ENCODE peak calls at places on chromosomes 12 and 14, in nine cellular contexts. X is pancreas, Q is lower lobe of right lung, G is neural progenitor cell, A is cardiac muscle cell, B is heart right ventricle, O is spleen, P is testis, K is PC-3. Y is an unnamed sample. For H3K36me3, the result is how much of the 10 kb centered on the place peaks cover.

GRCh38 chr12:30725739-30726138 is 29.0 kb downstream of the CAPRIN2 start:
- DNase-seq in X (no peak), Q (no peak), G (no peak), A (peak), B (no peak), O (no peak), P (no peak), K (peak), Y (peak)

GRCh38 chr14:92914087-92914656 is 8.8 kb upstream of the CHGA start:
- DNase-seq in X (no peak), Q (no peak), G (peak), A (peak), B (peak), O (no peak), P (peak), K (peak), Y (no peak)

GRCh38 chr14:105045710-105046326 is 19.4 kb downstream of the GPR132 start:
- DNase-seq in X (peak), Q (peak), G (peak), A (peak), B (peak), O (peak), P (peak), K (peak), Y (no peak)

GRCh38 chr14:38824691-38825090 is 278.3 kb downstream of the SEC23A start:
- DNase-seq in X (no peak), Q (no peak), G (no peak), A (no peak), B (no peak), O (no peak), P (no peak), K (no peak), Y (peak)

GRCh38 chr12:56914724-56915123 is 19.5 kb downstream of the SDR9C7 start:
- DNase-seq in X (no peak), Q (no peak), G (no peak), A (no peak), B (no peak), O (no peak), P (no peak), K (no peak), Y (no peak)

GRCh38 chr14:95524706-95525512 is 8.5 kb upstream of the SYNE3 start:
- DNase-seq in X (no peak), Q (no peak), G (no peak), A (no peak), B (no peak), O (no peak), P (no peak), K (peak), Y (no peak)

GRCh38 chr12:91406920-91407341 is 224.3 kb upstream of the DCN start:
- DNase-seq in X (peak), Q (no peak), G (no peak), A (peak), B (no peak), O (no peak), P (no peak), K (peak), Y (no peak)

GRCh38 chr12:4910502-4911315 is 1.0 kb downstream of the KCNA1 start:
- DNase-seq in X (no peak), Q (no peak), G (peak), A (no peak), B (no peak), O (no peak), P (no peak), K (no peak), Y (no peak)

GRCh38 chr12:123713398-123714301 is 1.5 kb downstream of the ATP6V0A2 start:
- DNase-seq in X (no peak), Q (no peak), G (no peak), A (peak), B (no peak), O (no peak), P (no peak), K (peak), Y (no peak)

GRCh38 chr12:133010657-133011297 is 24.6 kb downstream of the ZNF26 start:
- DNase-seq in X (no peak), Q (no peak), G (no peak), A (no peak), B (no peak), O (no peak), P (no peak), K (no peak), Y (no peak)

GRCh38 chr12:89453579-89453978 is 71.0 kb downstream of the GALNT4 start:
- DNase-seq in X (no peak), Q (no peak), G (no peak), A (peak), B (no peak), O (no peak), P (no peak), K (no peak), Y (peak)

GRCh38 chr12:21528953-21529352 is 2.9 kb downstream of the SPX start:
- DNase-seq in X (peak), Q (no peak), G (no peak), A (peak), B (no peak), O (no peak), P (no peak), K (peak), Y (no peak)

GRCh38 chr12:664779-665092 is 1.5 kb upstream of the NINJ2 start:
- DNase-seq in X (no peak), Q (no peak), G (no peak), A (no peak), B (no peak), O (no peak), P (no peak), K (no peak), Y (no peak)

GRCh38 chr12:67940780-67941243 is 48.4 kb upstream of the IFNG-AS1 start:
- DNase-seq in X (no peak), Q (no peak), G (no peak), A (peak), B (no peak), O (no peak), P (no peak), K (peak), Y (no peak)

GRCh38 chr14:75249251-75249957 is 29.2 kb upstream of the FOS start:
- DNase-seq in X (no peak), Q (peak), G (peak), A (no peak), B (no peak), O (peak), P (no peak), K (peak), Y (no peak)

GRCh38 chr14:75247939-75248338 is 30.7 kb upstream of the FOS start:
- DNase-seq in X (no peak), Q (no peak), G (no peak), A (no peak), B (no peak), O (no peak), P (no peak), K (no peak), Y (no peak)

GRCh38 chr14:75246546-75247285 is 31.9 kb upstream of the FOS start:
- DNase-seq in X (no peak), Q (peak), G (no peak), A (no peak), B (no peak), O (no peak), P (no peak), K (no peak), Y (no peak)

GRCh38 chr14:75249958-75250336 is 28.7 kb upstream of the FOS start:
- DNase-seq in X (no peak), Q (no peak), G (no peak), A (no peak), B (no peak), O (no peak), P (no peak), K (no peak), Y (no peak)

GRCh38 chr14:75247286-75247922 is 31.2 kb upstream of the FOS start:
- DNase-seq in X (no peak), Q (peak), G (no peak), A (no peak), B (no peak), O (no peak), P (no peak), K (no peak), Y (no peak)
- H3K4me3 ChIP-seq in X (no peak), Q (no peak), G (no peak), A (no peak), B (no peak), O (no peak), P (no peak), K (no peak), Y (no peak)

GRCh38 chr12:112473056-112473455 is 54.3 kb downstream of the PTPN11 start:
- DNase-seq in X (no peak), Q (no peak), G (peak), A (peak), B (no peak), O (no peak), P (no peak), K (peak), Y (no peak)
- TF ChIP-seq CTCF in X (no peak), Q (no peak), G (peak), A (no peak), B (no peak), O (no peak), P (no peak), K (peak), Y (no peak)

GRCh38 chr12:27905285-27906126 is 67.0 kb downstream of the PTHLH start:
- DNase-seq in X (no peak), Q (no peak), G (no peak), A (no peak), B (no peak), O (no peak), P (no peak), K (no peak), Y (no peak)
- H3K36me3 ChIP-seq in X (under half), Q (under half), G (under half), A (under half), B (under half), O (under half), P (under half), K (under half), Y (under half)

GRCh38 chr14:100547633-100548294 is 39.5 kb downstream of the BEGAIN start:
- DNase-seq in X (peak), Q (peak), G (no peak), A (peak), B (peak), O (peak), P (peak), K (peak), Y (peak)

GRCh38 chr14:100544506-100545141 is 42.6 kb downstream of the BEGAIN start:
- DNase-seq in X (no peak), Q (no peak), G (no peak), A (no peak), B (no peak), O (no peak), P (no peak), K (no peak), Y (no peak)

GRCh38 chr14:100548295-100548655 is 38.9 kb downstream of the BEGAIN start:
- DNase-seq in X (no peak), Q (no peak), G (no peak), A (no peak), B (no peak), O (no peak), P (no peak), K (no peak), Y (no peak)

GRCh38 chr14:100545359-100545758 is 41.9 kb downstream of the BEGAIN start:
- DNase-seq in X (no peak), Q (no peak), G (no peak), A (no peak), B (no peak), O (no peak), P (no peak), K (no peak), Y (no peak)

GRCh38 chr14:100546051-100546443 is 41.2 kb downstream of the BEGAIN start:
- DNase-seq in X (no peak), Q (peak), G (no peak), A (peak), B (peak), O (no peak), P (peak), K (peak), Y (no peak)
- H3K4me3 ChIP-seq in X (peak), Q (peak), G (no peak), A (no peak), B (peak), O (no peak), P (peak), K (no peak), Y (peak)

DNA sequence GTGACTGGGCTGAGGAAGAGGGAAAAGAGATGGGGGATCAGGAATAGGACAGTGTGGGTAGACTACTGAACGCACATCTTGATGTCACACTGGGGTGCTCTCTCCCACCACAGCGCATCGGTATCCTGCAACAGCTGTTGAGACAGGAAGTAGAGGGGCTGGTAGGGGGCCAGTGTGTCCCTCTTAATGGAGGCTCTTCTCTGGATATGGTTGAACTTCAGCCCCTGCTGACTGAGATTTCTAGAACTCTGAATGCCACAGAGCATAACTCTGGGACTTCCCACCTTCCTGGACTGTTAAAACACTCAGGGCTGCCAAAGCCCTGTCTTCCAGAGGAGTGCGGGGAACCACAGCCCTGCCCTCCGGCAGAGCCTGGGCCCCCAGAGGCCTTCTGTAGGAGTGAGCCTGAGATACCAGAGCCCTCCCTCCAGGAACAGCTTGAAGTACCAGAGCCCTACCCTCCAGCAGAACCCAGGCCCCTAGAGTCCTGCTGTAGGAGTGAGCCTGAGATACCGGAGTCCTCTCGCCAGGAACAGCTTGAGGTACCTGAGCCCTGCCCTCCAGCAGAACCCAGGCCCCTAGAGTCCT is 6.9 kb downstream of the C1QL4 start:
- DNase-seq in X (no peak), Q (no peak), G (no peak), A (no peak), B (no peak), O (no peak), P (no peak), K (no peak), Y (no peak)
- TF ChIP-seq CTCF in X (no peak), Q (no peak), G (no peak), A (no peak), B (no peak), O (no peak), P (no peak), K (no peak), Y (no peak)

DNA sequence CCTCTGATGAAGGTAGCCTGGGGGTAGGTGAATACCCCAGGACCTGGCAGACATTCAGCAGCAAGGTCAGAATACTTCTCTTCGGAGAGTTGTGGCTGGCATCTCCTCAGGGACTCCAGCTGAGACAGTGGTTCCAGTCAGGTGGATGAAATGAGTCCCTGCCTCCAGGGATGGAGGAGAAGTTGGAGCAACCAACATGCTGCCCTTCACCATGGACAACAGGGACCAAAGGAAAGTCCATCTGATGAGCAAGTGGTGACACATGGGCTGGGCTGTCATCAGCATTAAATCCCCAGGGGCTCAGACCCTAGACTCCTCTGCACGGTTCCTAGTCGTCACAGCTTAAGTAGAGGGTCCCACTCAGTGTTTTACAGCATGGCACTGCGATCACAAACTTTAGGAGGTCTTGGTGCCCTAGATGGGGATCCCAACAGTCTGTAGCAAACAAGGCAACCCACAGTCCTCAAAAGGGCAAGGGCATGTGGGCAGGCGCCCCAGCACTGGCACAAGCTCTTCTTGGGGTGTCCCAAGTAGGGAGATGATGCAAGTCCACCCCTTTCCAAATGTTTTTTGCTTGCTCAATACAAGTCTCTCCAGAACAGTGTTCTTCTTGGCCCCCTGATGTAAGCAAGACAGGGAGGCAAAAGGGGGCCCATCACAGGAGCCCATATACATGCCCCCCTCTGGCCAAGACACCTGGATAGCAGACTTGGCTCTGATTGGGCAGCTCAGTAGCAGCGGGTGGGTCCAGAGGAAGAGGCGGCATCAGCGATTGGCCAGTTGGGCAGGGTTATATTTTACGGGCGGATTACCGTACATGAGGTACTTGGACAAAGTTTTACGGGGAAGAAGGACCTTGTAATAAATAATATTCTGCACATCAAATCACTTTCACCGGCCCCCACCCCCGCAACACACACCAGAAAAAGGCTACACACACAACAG is 10.8 kb upstream of the CDH24 start:
- DNase-seq in X (no peak), Q (no peak), G (no peak), A (no peak), B (no peak), O (no peak), P (no peak), K (no peak), Y (no peak)
- H3K36me3 ChIP-seq in X (under half), Q (half or more), G (under half), A (under half), B (half or more), O (half or more), P (under half), K (half or more), Y (under half)